ENCODE peak calls at places on chromosomes 6 and 20, in five cellular contexts. P, H, E, F and I are unnamed samples. For H3K36me3, the result is how much of the 10 kb centered on the place peaks cover.

GRCh38 chr6:3888153-3888957 is 39.2 kb downstream of the FAM50B start:
- DNase-seq in P (no peak), E (no peak), H (peak), F (no peak), I (no peak)

GRCh38 chr20:5642155-5642981 is 107.8 kb upstream of the SHLD1 start:
- DNase-seq in P (no peak), F (peak), H (peak), E (no peak), I (no peak)

GRCh38 chr20:62219101-62219991 is 732 bp downstream of the HRH3 start:
- DNase-seq in F (no peak), P (no peak), E (no peak), H (peak), I (no peak)

GRCh38 chr6:116218172-116218633 is 35.7 kb downstream of the TSPYL4 start:
- DNase-seq in F (no peak), H (peak), E (no peak), P (no peak), I (peak)

GRCh38 chr6:29763491-29764289 is 40.5 kb downstream of the HLA-F start:
- DNase-seq in F (peak), P (no peak), E (no peak), H (peak), I (no peak)

GRCh38 chr20:3557237-3557636 is 86.4 kb downstream of the ATRN start:
- DNase-seq in P (no peak), F (no peak), E (no peak), H (no peak), I (no peak)

GRCh38 chr6:133698272-133698671 is 190.6 kb upstream of the TCF21 start:
- DNase-seq in F (no peak), E (no peak), P (no peak), H (no peak), I (no peak)

GRCh38 chr6:71248306-71248705 is 40.3 kb upstream of the OGFRL1 start:
- DNase-seq in P (peak), H (peak), E (no peak), F (peak), I (no peak)

GRCh38 chr6:5401845-5402738 is 140.8 kb downstream of the FARS2 start:
- DNase-seq in E (no peak), P (peak), H (peak), F (no peak), I (no peak)

GRCh38 chr20:34820805-34821578 is 4.5 kb downstream of the NCOA6 start:
- DNase-seq in F (no peak), E (no peak), H (no peak), P (no peak), I (no peak)

GRCh38 chr6:52416629-52417151 is 3.5 kb upstream of the EFHC1 start:
- DNase-seq in P (peak), F (peak), H (peak), E (no peak), I (peak)

GRCh38 chr20:56766528-56766927 is 137.4 kb downstream of the TFAP2C start:
- DNase-seq in F (no peak), P (no peak), H (peak), E (no peak), I (no peak)

GRCh38 chr6:14354919-14355572 is 237.5 kb downstream of the CD83 start:
- DNase-seq in H (peak), P (no peak), E (peak), F (peak), I (no peak)

GRCh38 chr6:68876792-68877493 is 241.9 kb downstream of the ADGRB3 start:
- DNase-seq in F (peak), E (no peak), P (peak), H (peak), I (no peak)

GRCh38 chr20:3483784-3484183 is 13.0 kb downstream of the ATRN start:
- DNase-seq in F (peak), H (peak), P (no peak), E (no peak), I (no peak)

GRCh38 chr6:85580104-85580877 is 13.4 kb downstream of the SNX14 start:
- DNase-seq in E (no peak), F (peak), H (no peak), P (peak), I (no peak)

GRCh38 chr6:113978084-113978675 is 7.2 kb upstream of the HDAC2 start:
- DNase-seq in H (no peak), P (no peak), F (peak), E (no peak), I (no peak)

GRCh38 chr20:5221078-5221430 is 94.2 kb downstream of the CDS2 start:
- DNase-seq in E (no peak), H (no peak), F (no peak), P (no peak), I (no peak)

GRCh38 chr20:22928679-22929078 is 106.4 kb upstream of the SSTR4 start:
- DNase-seq in P (no peak), E (no peak), F (no peak), H (no peak), I (no peak)

GRCh38 chr6:3041606-3042005 is 26.7 kb upstream of the RIPK1 start:
- DNase-seq in P (no peak), E (no peak), H (no peak), F (no peak), I (no peak)

GRCh38 chr6:121951918-121952379 is 447.5 kb upstream of the HSF2 start:
- DNase-seq in P (no peak), H (peak), F (peak), E (no peak), I (no peak)

GRCh38 chr20:48620486-48621255 is 207.1 kb downstream of the PREX1 start:
- DNase-seq in F (peak), P (peak), E (peak), H (peak), I (peak)

GRCh38 chr6:34701199-34701598 is 4.6 kb upstream of the ILRUN start:
- DNase-seq in F (no peak), H (no peak), P (no peak), E (no peak), I (no peak)

GRCh38 chr20:50528129-50528528 is 17.9 kb downstream of the PTPN1 start:
- DNase-seq in P (no peak), E (no peak), F (no peak), H (no peak), I (no peak)

GRCh38 chr6:37630281-37630799 is 67.3 kb downstream of the MDGA1 start:
- DNase-seq in F (peak), H (peak), E (no peak), P (peak), I (no peak)

GRCh38 chr6:28922004-28922840 is 1.6 kb downstream of the TRIM27 start:
- DNase-seq in E (no peak), F (peak), P (peak), H (peak), I (no peak)

GRCh38 chr6:30915591-30915946 is 1.5 kb downstream of the VARS2 start:
- DNase-seq in E (peak), H (peak), P (peak), F (peak), I (peak)

GRCh38 chr20:25496165-25496967 is 88.9 kb downstream of the GINS1 start:
- DNase-seq in H (no peak), F (no peak), E (no peak), P (no peak), I (no peak)
- H3K27ac ChIP-seq in H (no peak), F (no peak), E (no peak), P (no peak), I (no peak)

DNA sequence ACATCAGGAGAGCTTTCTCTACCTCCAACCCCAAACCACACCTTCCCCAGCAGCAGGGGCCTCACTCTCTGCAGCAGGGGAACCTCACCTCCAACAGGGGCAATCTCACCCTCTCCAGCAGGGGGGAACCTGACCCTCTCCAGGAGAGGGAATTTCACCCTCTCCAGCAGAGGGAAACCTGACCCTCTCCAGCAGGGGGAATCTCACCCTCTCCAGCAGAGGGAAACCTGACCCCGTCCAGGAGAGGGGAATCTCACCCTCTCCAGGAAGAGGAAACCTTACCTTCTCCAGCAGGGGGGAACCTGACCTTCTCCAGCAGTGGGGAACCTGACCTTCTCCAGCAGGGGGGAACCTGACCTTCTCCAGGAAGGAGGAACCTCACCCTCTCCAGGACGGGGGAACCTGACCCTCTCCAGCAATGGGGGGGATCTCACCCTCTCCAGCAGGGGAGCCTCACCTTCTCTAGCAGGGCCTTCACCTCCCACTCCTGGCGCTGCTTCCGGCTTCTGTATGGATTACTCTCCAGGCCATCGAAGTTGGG is 3.1 kb downstream of the B3GALT4 start:
- DNase-seq in F (peak), E (no peak), P (peak), H (peak), I (no peak)
- H3K36me3 ChIP-seq in F (under half), E (under half), P (half or more), H (under half), I (under half)

DNA sequence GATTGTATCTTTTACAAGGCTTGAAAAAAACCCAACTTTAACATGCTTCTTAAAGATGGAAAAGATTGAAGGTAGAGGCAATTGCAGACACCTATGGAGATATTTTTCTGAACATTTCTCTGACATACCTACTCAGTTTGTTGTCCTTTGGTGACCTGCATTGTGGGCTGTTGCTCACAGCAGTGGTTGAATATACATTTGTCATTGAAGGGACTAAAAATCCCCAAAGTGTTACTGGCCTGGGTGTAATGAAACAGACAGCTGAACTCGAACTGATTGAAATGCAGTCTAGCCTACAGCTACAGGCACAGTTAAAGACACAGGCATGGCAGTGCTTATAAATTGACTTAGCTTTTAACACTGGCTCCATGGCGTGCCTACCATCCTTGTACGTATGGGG is 83.1 kb upstream of the NOX3 start:
- DNase-seq in F (no peak), P (no peak), E (no peak), H (no peak), I (no peak)
- H3K27ac ChIP-seq in F (no peak), P (no peak), E (no peak), H (no peak), I (no peak)

GRCh38 chr6:15507221-15507620 is 155.6 kb downstream of the DTNBP1 start:
- DNase-seq in F (no peak), P (no peak), H (no peak), E (no peak), I (no peak)
- H3K36me3 ChIP-seq in F (under half), P (under half), H (under half), E (under half), I (half or more)

GRCh38 chr6:161639772-161640171 is 365.9 kb upstream of the AGPAT4 start:
- DNase-seq in E (no peak), H (no peak), F (peak), P (no peak), I (no peak)
- H3K27ac ChIP-seq in E (no peak), H (no peak), F (no peak), P (no peak), I (no peak)

GRCh38 chr20:38427655-38428023 is 7.5 kb downstream of the SNHG17 start:
- DNase-seq in H (no peak), F (no peak), E (no peak), P (no peak), I (no peak)
- H3K36me3 ChIP-seq in H (half or more), F (half or more), E (under half), P (half or more), I (half or more)

GRCh38 chr6:44548319-44548718 is 160.8 kb downstream of the CDC5L start:
- DNase-seq in H (no peak), F (no peak), E (no peak), P (no peak), I (no peak)
- H3K27ac ChIP-seq in H (no peak), F (no peak), E (no peak), P (no peak), I (no peak)